ENCODE peak calls at places on chromosomes 1 and 21, in nine cellular contexts. P is activated T-helper 1 cell treated with anti-CD3 and anti-CD28 coated beads, Interleukin-12 subunit alpha, Interleukin-12 subunit beta, Interleukin-2, Interleukin-4 antibody, amounts not matched to agents 30 ng/mL and 10 ng/mL and 1 ng/mL, durations not matched to agents 14 hours and 24 hours and 36 hours; Y is hepatic stellate cell; I is G401; B is stimulated activated CD4-positive, alpha-beta T cell treated with anti-CD3 and anti-CD28 coated beads, TNF-alpha, amount 100 ng/mL, for 24 hours; W is nucleus accumbens; F is fibroblast of lung; E is psoas muscle; T is A549. Q is an unnamed sample.

GRCh38 chr1:94734963-94735899 is 84.9 kb upstream of the SLC44A3 start:
- DNase-seq in P (no peak), Y (peak), I (no peak), B (no peak), W (no peak), F (peak), E (no peak), T (no peak), Q (peak)

GRCh38 chr1:55285849-55286248 is 70.7 kb upstream of the USP24 start:
- DNase-seq in P (no peak), Y (no peak), I (no peak), B (no peak), W (no peak), F (no peak), E (no peak), T (peak), Q (peak)

GRCh38 chr21:36861595-36861883 is 104.9 kb downstream of the HLCS start:
- DNase-seq in P (no peak), Y (no peak), I (no peak), B (no peak), W (no peak), F (no peak), E (no peak), T (no peak), Q (no peak)

GRCh38 chr1:234584926-234585325 is 25.1 kb downstream of the IRF2BP2 start:
- DNase-seq in P (no peak), Y (no peak), I (peak), B (no peak), W (no peak), F (peak), E (no peak), T (no peak), Q (no peak)

GRCh38 chr1:20682571-20683236 is 21.5 kb upstream of the DDOST start:
- DNase-seq in P (no peak), Y (no peak), I (no peak), B (no peak), W (no peak), F (no peak), E (peak), T (no peak), Q (peak)

GRCh38 chr1:150009604-150010387 is 730 bp downstream of the OTUD7B start:
- DNase-seq in P (peak), Y (peak), I (peak), B (peak), W (no peak), F (peak), E (peak), T (peak), Q (peak)

GRCh38 chr1:22257286-22258275 is 114.7 kb upstream of the WNT4 start:
- DNase-seq in P (no peak), Y (no peak), I (no peak), B (no peak), W (no peak), F (peak), E (no peak), T (peak), Q (peak)

GRCh38 chr21:45357436-45358260 is 47.3 kb upstream of the COL18A1 start:
- DNase-seq in P (no peak), Y (no peak), I (no peak), B (no peak), W (no peak), F (peak), E (peak), T (no peak), Q (no peak)

GRCh38 chr1:162663589-162664030 is 31.3 kb downstream of the DDR2 start:
- DNase-seq in P (no peak), Y (peak), I (no peak), B (no peak), W (no peak), F (peak), E (no peak), T (no peak), Q (peak)

GRCh38 chr1:67683306-67683705 is 1.7 kb upstream of the GADD45A start:
- DNase-seq in P (no peak), Y (peak), I (peak), B (no peak), W (no peak), F (peak), E (no peak), T (peak), Q (no peak)

GRCh38 chr21:8991968-8992621 is 1529.3 kb upstream of the TPTE start:
- DNase-seq in P (no peak), Y (no peak), I (no peak), B (no peak), W (no peak), F (no peak), E (no peak), T (peak), Q (peak)

GRCh38 chr1:81847063-81847462 is 46.3 kb downstream of the ADGRL2 start:
- DNase-seq in P (no peak), Y (no peak), I (no peak), B (no peak), W (no peak), F (no peak), E (no peak), T (no peak), Q (no peak)

Q was measured in osteoblast.